ENCODE peak calls at places on chromosome X, in eight cellular contexts. One of them, this sample, is unnamed. For H3K4me1 and H3K36me3, the result is how much of the 10 kb centered on the place peaks cover.

GRCh38 chrX:119784747-119785446 is 6.5 kb downstream of the RPL39 start:
- DNase-seq in OCI-LY7: peak
- DNase-seq in lower lobe of right lung: no peak
- DNase-seq in uterus: no peak
- DNase-seq in psoas muscle: no peak
- DNase-seq in body of pancreas: peak
- DNase-seq in GM23248: peak
- DNase-seq in heart right ventricle: peak
- DNase-seq in this sample: peak

GRCh38 chrX:79259073-79259689 is 108.0 kb downstream of the ITM2A start:
- DNase-seq in OCI-LY7: peak
- DNase-seq in lower lobe of right lung: no peak
- DNase-seq in uterus: no peak
- DNase-seq in psoas muscle: no peak
- DNase-seq in body of pancreas: no peak
- DNase-seq in GM23248: no peak
- DNase-seq in heart right ventricle: no peak
- DNase-seq in this sample: no peak

GRCh38 chrX:88613338-88613737 is 133.7 kb upstream of the CPXCR1 start:
- DNase-seq in OCI-LY7: no peak
- DNase-seq in lower lobe of right lung: no peak
- DNase-seq in uterus: no peak
- DNase-seq in psoas muscle: no peak
- DNase-seq in body of pancreas: no peak
- DNase-seq in GM23248: peak
- DNase-seq in heart right ventricle: no peak
- DNase-seq in this sample: no peak

GRCh38 chrX:24334473-24334872 is 20.6 kb upstream of the SUPT20HL2 start:
- DNase-seq in OCI-LY7: no peak
- DNase-seq in lower lobe of right lung: no peak
- DNase-seq in uterus: no peak
- DNase-seq in psoas muscle: no peak
- DNase-seq in body of pancreas: no peak
- DNase-seq in GM23248: no peak
- DNase-seq in heart right ventricle: no peak
- DNase-seq in this sample: no peak

GRCh38 chrX:38627683-38628082 is 66.3 kb downstream of the TSPAN7 start:
- DNase-seq in OCI-LY7: peak
- DNase-seq in lower lobe of right lung: no peak
- DNase-seq in uterus: no peak
- DNase-seq in psoas muscle: no peak
- DNase-seq in body of pancreas: peak
- DNase-seq in GM23248: peak
- DNase-seq in heart right ventricle: no peak
- DNase-seq in this sample: peak

GRCh38 chrX:112941209-112941788 is 100.7 kb upstream of the AMOT start:
- DNase-seq in OCI-LY7: no peak
- DNase-seq in lower lobe of right lung: no peak
- DNase-seq in uterus: no peak
- DNase-seq in psoas muscle: no peak
- DNase-seq in body of pancreas: peak
- DNase-seq in GM23248: no peak
- DNase-seq in heart right ventricle: no peak
- DNase-seq in this sample: no peak

GRCh38 chrX:23062359-23062758 is 62.6 kb downstream of the DDX53 start:
- DNase-seq in OCI-LY7: no peak
- DNase-seq in lower lobe of right lung: no peak
- DNase-seq in uterus: no peak
- DNase-seq in psoas muscle: no peak
- DNase-seq in body of pancreas: no peak
- DNase-seq in GM23248: no peak
- DNase-seq in heart right ventricle: no peak
- DNase-seq in this sample: no peak

GRCh38 chrX:132968282-132968681 is 9.9 kb upstream of the HS6ST2 start:
- DNase-seq in OCI-LY7: no peak
- DNase-seq in lower lobe of right lung: no peak
- DNase-seq in uterus: no peak
- DNase-seq in psoas muscle: no peak
- DNase-seq in body of pancreas: no peak
- DNase-seq in GM23248: no peak
- DNase-seq in heart right ventricle: no peak
- DNase-seq in this sample: no peak

GRCh38 chrX:112738347-112739033 is 58.8 kb upstream of the LHFPL1 start:
- DNase-seq in OCI-LY7: no peak
- DNase-seq in lower lobe of right lung: no peak
- DNase-seq in uterus: no peak
- DNase-seq in psoas muscle: no peak
- DNase-seq in body of pancreas: no peak
- DNase-seq in GM23248: no peak
- DNase-seq in heart right ventricle: no peak
- DNase-seq in this sample: no peak

GRCh38 chrX:136710324-136710951 is 62.5 kb downstream of the CD40LG start:
- DNase-seq in OCI-LY7: no peak
- DNase-seq in lower lobe of right lung: no peak
- DNase-seq in uterus: no peak
- DNase-seq in psoas muscle: no peak
- DNase-seq in body of pancreas: no peak
- DNase-seq in GM23248: peak
- DNase-seq in heart right ventricle: no peak
- DNase-seq in this sample: no peak

GRCh38 chrX:109448539-109448938 is 33.3 kb downstream of the GUCY2F start:
- DNase-seq in OCI-LY7: no peak
- DNase-seq in lower lobe of right lung: no peak
- DNase-seq in uterus: no peak
- DNase-seq in psoas muscle: no peak
- DNase-seq in body of pancreas: no peak
- DNase-seq in GM23248: peak
- DNase-seq in heart right ventricle: no peak
- DNase-seq in this sample: no peak

GRCh38 chrX:3939967-3940610 is 226.6 kb upstream of the PRKX start:
- DNase-seq in OCI-LY7: peak
- DNase-seq in lower lobe of right lung: no peak
- DNase-seq in uterus: no peak
- DNase-seq in psoas muscle: no peak
- DNase-seq in body of pancreas: peak
- DNase-seq in GM23248: peak
- DNase-seq in heart right ventricle: no peak
- DNase-seq in this sample: no peak

GRCh38 chrX:53440101-53440500 is 5.9 kb upstream of the HSD17B10 start:
- DNase-seq in OCI-LY7: no peak
- DNase-seq in lower lobe of right lung: no peak
- DNase-seq in uterus: no peak
- DNase-seq in psoas muscle: no peak
- DNase-seq in body of pancreas: no peak
- DNase-seq in GM23248: no peak
- DNase-seq in heart right ventricle: no peak
- DNase-seq in this sample: no peak

GRCh38 chrX:149453911-149454820 is 50.9 kb downstream of the IDS start:
- DNase-seq in OCI-LY7: no peak
- DNase-seq in lower lobe of right lung: no peak
- DNase-seq in uterus: no peak
- DNase-seq in psoas muscle: no peak
- DNase-seq in body of pancreas: no peak
- DNase-seq in GM23248: peak
- DNase-seq in heart right ventricle: no peak
- DNase-seq in this sample: no peak

GRCh38 chrX:57178605-57179004 is 41.4 kb upstream of the SPIN2A start:
- DNase-seq in OCI-LY7: peak
- DNase-seq in lower lobe of right lung: no peak
- DNase-seq in uterus: no peak
- DNase-seq in psoas muscle: no peak
- DNase-seq in body of pancreas: no peak
- DNase-seq in GM23248: no peak
- DNase-seq in heart right ventricle: no peak
- DNase-seq in this sample: no peak

GRCh38 chrX:104343408-104344129 is 88.8 kb upstream of the ESX1 start:
- DNase-seq in OCI-LY7: peak
- DNase-seq in lower lobe of right lung: no peak
- DNase-seq in uterus: peak
- DNase-seq in psoas muscle: no peak
- DNase-seq in body of pancreas: peak
- DNase-seq in GM23248: peak
- DNase-seq in heart right ventricle: no peak
- DNase-seq in this sample: peak

GRCh38 chrX:19515615-19516105 is 352 bp upstream of the MAP3K15 start:
- DNase-seq in OCI-LY7: no peak
- DNase-seq in lower lobe of right lung: no peak
- DNase-seq in uterus: no peak
- DNase-seq in psoas muscle: no peak
- DNase-seq in body of pancreas: no peak
- DNase-seq in GM23248: no peak
- DNase-seq in heart right ventricle: no peak
- DNase-seq in this sample: no peak

GRCh38 chrX:133923548-133923947 is 61.8 kb downstream of the GPC3 start:
- DNase-seq in OCI-LY7: no peak
- DNase-seq in lower lobe of right lung: no peak
- DNase-seq in uterus: no peak
- DNase-seq in psoas muscle: no peak
- DNase-seq in body of pancreas: no peak
- DNase-seq in GM23248: no peak
- DNase-seq in heart right ventricle: no peak
- DNase-seq in this sample: no peak

GRCh38 chrX:57266275-57266674 is 20.2 kb upstream of the FAAH2 start:
- DNase-seq in OCI-LY7: no peak
- DNase-seq in lower lobe of right lung: no peak
- DNase-seq in uterus: no peak
- DNase-seq in psoas muscle: peak
- DNase-seq in body of pancreas: no peak
- DNase-seq in GM23248: no peak
- DNase-seq in heart right ventricle: no peak
- DNase-seq in this sample: no peak

GRCh38 chrX:66014560-66014959 is 25.3 kb downstream of the VSIG4 start:
- DNase-seq in OCI-LY7: no peak
- DNase-seq in lower lobe of right lung: no peak
- DNase-seq in uterus: no peak
- DNase-seq in psoas muscle: no peak
- DNase-seq in body of pancreas: no peak
- DNase-seq in GM23248: no peak
- DNase-seq in heart right ventricle: no peak
- DNase-seq in this sample: no peak

GRCh38 chrX:54447461-54447860 is 7.3 kb downstream of the TSR2 start:
- DNase-seq in OCI-LY7: no peak
- DNase-seq in lower lobe of right lung: no peak
- DNase-seq in uterus: no peak
- DNase-seq in psoas muscle: no peak
- DNase-seq in body of pancreas: no peak
- DNase-seq in GM23248: peak
- DNase-seq in heart right ventricle: no peak
- DNase-seq in this sample: no peak

DNA sequence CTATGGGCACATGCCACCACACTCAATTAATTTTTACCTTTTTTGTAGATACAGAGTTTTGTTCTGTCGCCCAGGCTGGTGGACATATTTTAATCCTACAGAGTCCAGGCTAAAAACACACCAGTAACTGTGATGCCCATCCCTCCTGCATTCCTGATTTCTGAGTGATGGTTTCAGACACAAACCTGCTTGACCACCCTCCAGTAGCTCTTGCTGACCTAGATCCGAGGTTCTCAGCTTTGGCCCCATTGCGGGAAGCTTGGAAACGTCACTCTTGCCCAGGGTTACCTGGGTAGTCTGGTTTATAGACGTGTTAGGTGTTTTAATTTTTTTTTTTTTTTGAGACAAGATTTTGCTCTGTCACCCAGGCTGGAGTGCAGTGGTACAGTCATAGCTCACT is 7.5 kb downstream of the CD99 start:
- DNase-seq in OCI-LY7: no peak
- DNase-seq in lower lobe of right lung: no peak
- DNase-seq in uterus: no peak
- DNase-seq in psoas muscle: no peak
- DNase-seq in body of pancreas: no peak
- DNase-seq in GM23248: no peak
- DNase-seq in heart right ventricle: no peak
- DNase-seq in this sample: no peak
- H3K4me1 ChIP-seq in OCI-LY7: half or more
- H3K4me1 ChIP-seq in lower lobe of right lung: half or more
- H3K4me1 ChIP-seq in uterus: under half
- H3K4me1 ChIP-seq in psoas muscle: half or more
- H3K4me1 ChIP-seq in body of pancreas: half or more
- H3K4me1 ChIP-seq in GM23248: half or more
- H3K4me1 ChIP-seq in heart right ventricle: half or more
- H3K4me1 ChIP-seq in this sample: under half

GRCh38 chrX:153719238-153719637 is 4.9 kb downstream of the BCAP31 start:
- DNase-seq in OCI-LY7: no peak
- DNase-seq in lower lobe of right lung: no peak
- DNase-seq in uterus: no peak
- DNase-seq in psoas muscle: no peak
- DNase-seq in body of pancreas: peak
- DNase-seq in GM23248: no peak
- DNase-seq in heart right ventricle: no peak
- DNase-seq in this sample: no peak
- H3K36me3 ChIP-seq in OCI-LY7: half or more
- H3K36me3 ChIP-seq in lower lobe of right lung: half or more
- H3K36me3 ChIP-seq in uterus: under half
- H3K36me3 ChIP-seq in psoas muscle: half or more
- H3K36me3 ChIP-seq in body of pancreas: under half
- H3K36me3 ChIP-seq in GM23248: under half
- H3K36me3 ChIP-seq in heart right ventricle: half or more
- H3K36me3 ChIP-seq in this sample: under half

GRCh38 chrX:41733939-41734338 is 10.0 kb downstream of the GPR82 start:
- DNase-seq in OCI-LY7: peak
- DNase-seq in lower lobe of right lung: no peak
- DNase-seq in uterus: no peak
- DNase-seq in psoas muscle: no peak
- DNase-seq in body of pancreas: no peak
- DNase-seq in GM23248: no peak
- DNase-seq in heart right ventricle: no peak
- DNase-seq in this sample: no peak
- H3K4me1 ChIP-seq in OCI-LY7: half or more
- H3K4me1 ChIP-seq in lower lobe of right lung: under half
- H3K4me1 ChIP-seq in uterus: under half
- H3K4me1 ChIP-seq in psoas muscle: under half
- H3K4me1 ChIP-seq in body of pancreas: under half
- H3K4me1 ChIP-seq in GM23248: under half
- H3K4me1 ChIP-seq in heart right ventricle: under half
- H3K4me1 ChIP-seq in this sample: under half

GRCh38 chrX:71454222-71454621 is 78.7 kb upstream of the OGT start:
- DNase-seq in OCI-LY7: no peak
- DNase-seq in lower lobe of right lung: no peak
- DNase-seq in uterus: no peak
- DNase-seq in psoas muscle: no peak
- DNase-seq in body of pancreas: no peak
- DNase-seq in GM23248: peak
- DNase-seq in heart right ventricle: no peak
- DNase-seq in this sample: no peak

GRCh38 chrX:71458866-71459265 is 74.0 kb upstream of the OGT start:
- DNase-seq in OCI-LY7: no peak
- DNase-seq in lower lobe of right lung: no peak
- DNase-seq in uterus: no peak
- DNase-seq in psoas muscle: no peak
- DNase-seq in body of pancreas: no peak
- DNase-seq in GM23248: no peak
- DNase-seq in heart right ventricle: no peak
- DNase-seq in this sample: no peak
- H3K36me3 ChIP-seq in OCI-LY7: half or more
- H3K36me3 ChIP-seq in lower lobe of right lung: half or more
- H3K36me3 ChIP-seq in uterus: under half
- H3K36me3 ChIP-seq in psoas muscle: half or more
- H3K36me3 ChIP-seq in body of pancreas: under half
- H3K36me3 ChIP-seq in GM23248: under half
- H3K36me3 ChIP-seq in heart right ventricle: half or more
- H3K36me3 ChIP-seq in this sample: under half

GRCh38 chrX:118355225-118355920 is 9.5 kb downstream of the WDR44 start:
- DNase-seq in OCI-LY7: no peak
- DNase-seq in lower lobe of right lung: no peak
- DNase-seq in uterus: no peak
- DNase-seq in psoas muscle: no peak
- DNase-seq in body of pancreas: no peak
- DNase-seq in GM23248: no peak
- DNase-seq in heart right ventricle: no peak
- DNase-seq in this sample: no peak
- H3K4me1 ChIP-seq in OCI-LY7: under half
- H3K4me1 ChIP-seq in lower lobe of right lung: under half
- H3K4me1 ChIP-seq in uterus: under half
- H3K4me1 ChIP-seq in psoas muscle: under half
- H3K4me1 ChIP-seq in body of pancreas: under half
- H3K4me1 ChIP-seq in GM23248: under half
- H3K4me1 ChIP-seq in heart right ventricle: half or more
- H3K4me1 ChIP-seq in this sample: under half

This sample was measured in colonic mucosa.